ENCODE peak calls at places on chromosomes 1 and 21, in nine cellular contexts. K is GM23248, C is hepatocyte, L is OCI-LY7, N is HCT116, O is neural progenitor cell, M is SK-N-SH, H is MM.1S, J is PC-3. W is an unnamed sample.

GRCh38 chr1:117367769-117368059 is 465 bp downstream of the MAN1A2 start:
- DNase-seq in K (no peak), H (no peak), M (no peak), C (no peak), L (peak; percentile 55), O (peak; percentile 26), N (no peak), J (peak; percentile 14), W (no peak)

GRCh38 chr1:229171934-229172333 is 99.0 kb upstream of the RAB4A start:
- DNase-seq in C (no peak), H (no peak), K (no peak), O (no peak), L (no peak), J (peak; percentile 19), M (no peak), N (no peak), W (peak; percentile 28)

GRCh38 chr1:228938248-228938891 is 203.1 kb downstream of the RHOU start:
- DNase-seq in N (no peak), H (no peak), M (no peak), C (no peak), J (no peak), L (peak; percentile 6), O (no peak), K (no peak), W (no peak)

GRCh38 chr1:244454412-244454811 is 2.7 kb upstream of the ADSS2 start:
- DNase-seq in K (no peak), H (no peak), M (no peak), L (no peak), O (no peak), C (no peak), N (no peak), J (no peak), W (peak; percentile 66)

GRCh38 chr1:234603221-234604204 is 6.5 kb downstream of the IRF2BP2 start:
- DNase-seq in H (no peak), N (no peak), O (no peak), M (no peak), K (peak; percentile 66), C (peak; percentile 46), J (peak; percentile 22), L (no peak), W (no peak)

GRCh38 chr1:182595641-182596240 is 6.7 kb upstream of the RNASEL start:
- DNase-seq in N (peak; percentile 43), K (peak; percentile 78), L (peak; percentile 63), O (peak; percentile 78), C (peak; percentile 80), J (peak; percentile 63), H (peak; percentile 68), M (peak; percentile 69), W (peak; percentile 86)

GRCh38 chr1:115159958-115160357 is 70.7 kb upstream of the TSPAN2 start:
- DNase-seq in L (no peak), J (no peak), M (no peak), N (no peak), H (no peak), K (no peak), O (no peak), C (no peak), W (no peak)

GRCh38 chr1:117658676-117659075 is 52.8 kb downstream of the TENT5C start:
- DNase-seq in O (no peak), J (no peak), C (no peak), N (no peak), K (no peak), H (peak; percentile 84), L (peak; percentile 93), M (no peak), W (no peak)

GRCh38 chr1:35345439-35345981 is 77.0 kb downstream of the ZMYM4 start:
- DNase-seq in O (no peak), M (no peak), J (no peak), H (peak; percentile 7), C (no peak), K (no peak), N (no peak), L (no peak), W (peak; percentile 64)

GRCh38 chr1:4140241-4140640 is 240.2 kb upstream of the C1orf174 start:
- DNase-seq in O (no peak), K (no peak), C (no peak), M (no peak), N (no peak), J (no peak), H (no peak), L (no peak), W (no peak)

GRCh38 chr1:19325958-19326747 is 14.0 kb downstream of the SLC66A1 start:
- DNase-seq in M (no peak), K (no peak), N (no peak), L (no peak), O (no peak), J (no peak), H (no peak), C (no peak), W (peak; percentile 57)

GRCh38 chr21:15732290-15732995 is 2.7 kb downstream of the USP25 start:
- DNase-seq in N (no peak), L (peak; percentile 76), C (peak; percentile 46), M (no peak), H (peak; percentile 90), J (peak; percentile 66), K (peak; percentile 24), O (no peak), W (no peak)

GRCh38 chr21:29943885-29944284 is 4.1 kb upstream of the GRIK1 start:
- DNase-seq in K (no peak), O (peak; percentile 36), H (no peak), C (no peak), M (peak; percentile 4), N (no peak), L (no peak), J (peak; percentile 31), W (peak; percentile 30)

GRCh38 chr1:197951089-197951488 is 33.9 kb downstream of the LHX9 start:
- DNase-seq in H (no peak), K (no peak), L (no peak), M (no peak), O (no peak), C (no peak), J (no peak), N (no peak), W (no peak)

GRCh38 chr1:64691631-64692030 is 53.2 kb upstream of the RAVER2 start:
- DNase-seq in M (no peak), L (no peak), N (no peak), H (no peak), O (no peak), J (peak; percentile 20), C (no peak), K (peak; percentile 13), W (peak; percentile 24)

GRCh38 chr1:205205055-205205454 is 6.4 kb downstream of the DSTYK start:
- DNase-seq in H (no peak), N (no peak), O (no peak), J (no peak), M (no peak), C (no peak), K (peak; percentile 23), L (no peak), W (no peak)

GRCh38 chr1:204080163-204080903 is 7.4 kb downstream of the SOX13 start:
- DNase-seq in J (peak; percentile 96), H (no peak), N (peak; percentile 90), L (no peak), K (peak; percentile 89), O (peak; percentile 94), C (peak; percentile 95), M (peak; percentile 47), W (peak; percentile 99)
- TF ChIP-seq EZH2phosphoT487 in J (no peak), H (no peak), N (no peak), L (no peak), K (no peak), O (no peak), C (no peak), M (no peak), W (no peak)

GRCh38 chr1:215665212-215665611 is 98.1 kb downstream of the KCTD3 start:
- DNase-seq in J (no peak), C (no peak), M (no peak), H (no peak), L (no peak), O (no peak), N (no peak), K (peak; percentile 76), W (no peak)
- TF ChIP-seq EZH2phosphoT487 in J (no peak), C (no peak), M (no peak), H (no peak), L (no peak), O (no peak), N (no peak), K (no peak), W (no peak)

DNA sequence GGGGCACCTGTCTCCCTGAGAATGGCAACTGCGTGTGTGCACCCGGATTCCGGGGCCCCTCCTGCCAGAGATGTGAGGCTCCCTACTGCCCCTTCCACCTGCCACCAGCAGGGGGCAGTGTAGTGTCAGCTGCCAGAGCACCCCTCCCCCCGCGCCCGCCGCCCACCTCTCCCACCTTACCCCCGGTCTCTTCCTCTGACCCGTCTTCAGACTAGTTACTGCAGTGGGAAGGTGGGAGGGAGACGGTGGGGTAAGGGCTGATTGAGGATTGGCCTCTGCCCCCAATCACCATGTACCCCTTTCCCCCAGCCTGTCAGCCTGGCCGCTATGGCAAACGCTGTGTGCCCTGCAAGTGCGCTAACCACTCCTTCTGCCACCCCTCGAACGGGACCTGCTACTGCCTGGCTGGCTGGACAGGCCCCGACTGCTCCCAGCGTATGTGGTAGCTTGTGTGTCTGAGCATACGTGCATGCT is 10.1 kb upstream of the LRRC71 start:
- DNase-seq in C (peak; percentile 62), L (peak; percentile 50), M (peak; percentile 88), H (peak; percentile 48), N (no peak), O (peak; percentile 80), J (peak; percentile 55), K (no peak), W (peak; percentile 81)
- TF ChIP-seq EZH2phosphoT487 in C (no peak), L (no peak), M (no peak), H (no peak), N (no peak), O (no peak), J (no peak), K (no peak), W (no peak)

DNA sequence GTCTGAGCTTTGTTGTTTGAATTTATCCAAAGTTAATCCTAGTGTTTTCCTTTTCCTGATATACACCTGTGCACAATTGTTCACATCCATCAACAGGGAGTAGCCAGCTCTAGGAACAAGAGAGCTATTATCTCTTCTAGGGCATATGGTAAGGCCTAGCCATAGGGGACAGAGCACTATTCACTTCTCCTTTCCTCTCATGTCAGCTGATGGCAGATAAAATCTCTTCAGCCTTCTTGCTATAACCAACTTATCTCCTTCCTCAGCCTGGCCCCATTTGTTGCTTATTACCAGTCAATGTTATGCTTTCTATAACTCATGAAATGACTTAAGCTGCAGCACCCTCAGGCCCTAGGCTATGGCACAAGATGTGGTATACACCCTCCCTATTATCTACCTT is 38.9 kb downstream of the PATJ start:
- DNase-seq in L (no peak), C (no peak), M (peak; percentile 6), K (no peak), O (no peak), J (no peak), H (no peak), N (no peak), W (no peak)
- TF ChIP-seq EZH2phosphoT487 in L (no peak), C (no peak), M (no peak), K (no peak), O (no peak), J (no peak), H (no peak), N (no peak), W (no peak)

DNA sequence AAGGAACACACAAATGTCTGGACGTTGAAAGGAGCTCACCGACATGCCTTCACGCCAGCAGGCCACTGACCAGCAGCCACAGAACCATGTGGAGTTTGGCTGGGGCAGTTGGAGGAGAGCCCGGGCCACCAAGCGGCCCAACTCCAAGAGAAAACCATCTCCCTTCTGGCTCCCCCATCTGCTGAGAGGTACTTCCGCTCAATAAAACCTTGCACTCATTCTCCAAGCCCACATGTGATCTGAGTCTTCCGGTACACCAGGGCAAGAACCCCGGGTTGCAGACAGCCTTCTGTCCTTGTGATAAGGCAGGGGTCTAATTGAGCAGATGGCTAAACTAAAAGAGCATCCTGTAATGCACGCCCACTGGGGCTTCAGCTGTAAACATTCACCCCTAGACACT is 24.4 kb downstream of the RGS4 start:
- DNase-seq in N (no peak), K (no peak), O (no peak), C (no peak), M (no peak), H (no peak), L (no peak), J (no peak), W (no peak)
- TF ChIP-seq EZH2phosphoT487 in N (no peak), K (no peak), O (no peak), C (no peak), M (no peak), H (no peak), L (no peak), J (no peak), W (no peak)

W was measured in GM23338.